ENCODE peak calls at places on chromosomes 13 and 19, in eight cellular contexts. One of them, this sample, is unnamed.

GRCh38 chr13:106468207-106468606 is 67.3 kb downstream of the EFNB2 start:
- DNase-seq in foreskin fibroblast: no peak
- DNase-seq in stimulated activated CD8-positive, alpha-beta memory T cell treated with anti-CD3 and anti-CD28 coated beads, Interleukin-7, amount 100 ng/mL, for 24 hours: no peak
- DNase-seq in activated CD4-positive, CD25-positive, alpha-beta regulatory T cell treated with anti-CD3 and anti-CD28 coated beads, Interleukin-2, amount 50 U/mL, for 16 hours: no peak
- DNase-seq in head of caudate nucleus: peak; percentile 56
- DNase-seq in MM.1S: no peak
- DNase-seq in left colon: no peak
- DNase-seq in CD8-positive, alpha-beta T cell: no peak
- DNase-seq in this sample: no peak

GRCh38 chr13:98216135-98216565 is 39.1 kb upstream of the RNF113B start:
- DNase-seq in CD8-positive, alpha-beta T cell: no peak
- DNase-seq in foreskin fibroblast: peak; percentile 92
- DNase-seq in left colon: no peak
- DNase-seq in head of caudate nucleus: peak; percentile 34
- DNase-seq in activated CD4-positive, CD25-positive, alpha-beta regulatory T cell treated with anti-CD3 and anti-CD28 coated beads, Interleukin-2, amount 50 U/mL, for 16 hours: no peak
- DNase-seq in MM.1S: no peak
- DNase-seq in stimulated activated CD8-positive, alpha-beta memory T cell treated with anti-CD3 and anti-CD28 coated beads, Interleukin-7, amount 100 ng/mL, for 24 hours: no peak
- DNase-seq in this sample: peak; percentile 83

GRCh38 chr19:11480927-11481776 is at the start of gene ELAVL3:
- DNase-seq in head of caudate nucleus: peak; percentile 82
- DNase-seq in left colon: no peak
- DNase-seq in stimulated activated CD8-positive, alpha-beta memory T cell treated with anti-CD3 and anti-CD28 coated beads, Interleukin-7, amount 100 ng/mL, for 24 hours: no peak
- DNase-seq in foreskin fibroblast: no peak
- DNase-seq in activated CD4-positive, CD25-positive, alpha-beta regulatory T cell treated with anti-CD3 and anti-CD28 coated beads, Interleukin-2, amount 50 U/mL, for 16 hours: no peak
- DNase-seq in CD8-positive, alpha-beta T cell: no peak
- DNase-seq in MM.1S: no peak
- DNase-seq in this sample: no peak

GRCh38 chr13:101919541-101920306 is 467.2 kb downstream of the ITGBL1 start:
- DNase-seq in left colon: no peak
- DNase-seq in head of caudate nucleus: no peak
- DNase-seq in CD8-positive, alpha-beta T cell: no peak
- DNase-seq in stimulated activated CD8-positive, alpha-beta memory T cell treated with anti-CD3 and anti-CD28 coated beads, Interleukin-7, amount 100 ng/mL, for 24 hours: no peak
- DNase-seq in MM.1S: no peak
- DNase-seq in activated CD4-positive, CD25-positive, alpha-beta regulatory T cell treated with anti-CD3 and anti-CD28 coated beads, Interleukin-2, amount 50 U/mL, for 16 hours: no peak
- DNase-seq in foreskin fibroblast: peak; percentile 66
- DNase-seq in this sample: no peak

GRCh38 chr13:30846844-30847243 is 59.2 kb upstream of the MEDAG start:
- DNase-seq in CD8-positive, alpha-beta T cell: no peak
- DNase-seq in left colon: no peak
- DNase-seq in activated CD4-positive, CD25-positive, alpha-beta regulatory T cell treated with anti-CD3 and anti-CD28 coated beads, Interleukin-2, amount 50 U/mL, for 16 hours: no peak
- DNase-seq in head of caudate nucleus: no peak
- DNase-seq in foreskin fibroblast: no peak
- DNase-seq in stimulated activated CD8-positive, alpha-beta memory T cell treated with anti-CD3 and anti-CD28 coated beads, Interleukin-7, amount 100 ng/mL, for 24 hours: no peak
- DNase-seq in MM.1S: no peak
- DNase-seq in this sample: no peak

GRCh38 chr19:40443930-40444180 is 280 bp downstream of the SERTAD3 start:
- DNase-seq in foreskin fibroblast: no peak
- DNase-seq in MM.1S: no peak
- DNase-seq in stimulated activated CD8-positive, alpha-beta memory T cell treated with anti-CD3 and anti-CD28 coated beads, Interleukin-7, amount 100 ng/mL, for 24 hours: no peak
- DNase-seq in head of caudate nucleus: no peak
- DNase-seq in CD8-positive, alpha-beta T cell: no peak
- DNase-seq in left colon: no peak
- DNase-seq in activated CD4-positive, CD25-positive, alpha-beta regulatory T cell treated with anti-CD3 and anti-CD28 coated beads, Interleukin-2, amount 50 U/mL, for 16 hours: no peak
- DNase-seq in this sample: no peak

GRCh38 chr13:92775631-92776030 is 451.0 kb upstream of the GPC6 start:
- DNase-seq in head of caudate nucleus: no peak
- DNase-seq in stimulated activated CD8-positive, alpha-beta memory T cell treated with anti-CD3 and anti-CD28 coated beads, Interleukin-7, amount 100 ng/mL, for 24 hours: no peak
- DNase-seq in activated CD4-positive, CD25-positive, alpha-beta regulatory T cell treated with anti-CD3 and anti-CD28 coated beads, Interleukin-2, amount 50 U/mL, for 16 hours: no peak
- DNase-seq in left colon: no peak
- DNase-seq in foreskin fibroblast: no peak
- DNase-seq in CD8-positive, alpha-beta T cell: no peak
- DNase-seq in MM.1S: no peak
- DNase-seq in this sample: no peak

GRCh38 chr19:47035495-47036232 is 12.8 kb downstream of the TMEM160 start:
- DNase-seq in foreskin fibroblast: peak; percentile 93
- DNase-seq in left colon: peak; percentile 91
- DNase-seq in activated CD4-positive, CD25-positive, alpha-beta regulatory T cell treated with anti-CD3 and anti-CD28 coated beads, Interleukin-2, amount 50 U/mL, for 16 hours: peak; percentile 90
- DNase-seq in MM.1S: peak; percentile 90
- DNase-seq in stimulated activated CD8-positive, alpha-beta memory T cell treated with anti-CD3 and anti-CD28 coated beads, Interleukin-7, amount 100 ng/mL, for 24 hours: peak; percentile 90
- DNase-seq in head of caudate nucleus: peak; percentile 88
- DNase-seq in CD8-positive, alpha-beta T cell: peak; percentile 96
- DNase-seq in this sample: peak; percentile 96

GRCh38 chr13:97627566-97627965 is 193.6 kb downstream of the RAP2A start:
- DNase-seq in activated CD4-positive, CD25-positive, alpha-beta regulatory T cell treated with anti-CD3 and anti-CD28 coated beads, Interleukin-2, amount 50 U/mL, for 16 hours: no peak
- DNase-seq in foreskin fibroblast: peak; percentile 88
- DNase-seq in head of caudate nucleus: no peak
- DNase-seq in stimulated activated CD8-positive, alpha-beta memory T cell treated with anti-CD3 and anti-CD28 coated beads, Interleukin-7, amount 100 ng/mL, for 24 hours: no peak
- DNase-seq in MM.1S: no peak
- DNase-seq in CD8-positive, alpha-beta T cell: no peak
- DNase-seq in left colon: peak; percentile 7
- DNase-seq in this sample: peak; percentile 15

GRCh38 chr13:50894042-50894441 is 15.5 kb upstream of the RNASEH2B start:
- DNase-seq in stimulated activated CD8-positive, alpha-beta memory T cell treated with anti-CD3 and anti-CD28 coated beads, Interleukin-7, amount 100 ng/mL, for 24 hours: no peak
- DNase-seq in activated CD4-positive, CD25-positive, alpha-beta regulatory T cell treated with anti-CD3 and anti-CD28 coated beads, Interleukin-2, amount 50 U/mL, for 16 hours: no peak
- DNase-seq in foreskin fibroblast: no peak
- DNase-seq in left colon: no peak
- DNase-seq in MM.1S: peak; percentile 17
- DNase-seq in head of caudate nucleus: no peak
- DNase-seq in CD8-positive, alpha-beta T cell: no peak
- DNase-seq in this sample: no peak

GRCh38 chr13:44354884-44355283 is 18.7 kb upstream of the SERP2 start:
- DNase-seq in MM.1S: no peak
- DNase-seq in foreskin fibroblast: no peak
- DNase-seq in left colon: no peak
- DNase-seq in CD8-positive, alpha-beta T cell: no peak
- DNase-seq in activated CD4-positive, CD25-positive, alpha-beta regulatory T cell treated with anti-CD3 and anti-CD28 coated beads, Interleukin-2, amount 50 U/mL, for 16 hours: no peak
- DNase-seq in head of caudate nucleus: no peak
- DNase-seq in stimulated activated CD8-positive, alpha-beta memory T cell treated with anti-CD3 and anti-CD28 coated beads, Interleukin-7, amount 100 ng/mL, for 24 hours: no peak
- DNase-seq in this sample: no peak

GRCh38 chr13:98026457-98026857 is 73.0 kb downstream of the IPO5 start:
- DNase-seq in CD8-positive, alpha-beta T cell: no peak
- DNase-seq in head of caudate nucleus: no peak
- DNase-seq in foreskin fibroblast: peak; percentile 49
- DNase-seq in MM.1S: no peak
- DNase-seq in left colon: no peak
- DNase-seq in activated CD4-positive, CD25-positive, alpha-beta regulatory T cell treated with anti-CD3 and anti-CD28 coated beads, Interleukin-2, amount 50 U/mL, for 16 hours: no peak
- DNase-seq in stimulated activated CD8-positive, alpha-beta memory T cell treated with anti-CD3 and anti-CD28 coated beads, Interleukin-7, amount 100 ng/mL, for 24 hours: no peak
- DNase-seq in this sample: no peak

GRCh38 chr13:29527511-29527910 is 68.0 kb downstream of the SLC7A1 start:
- DNase-seq in MM.1S: no peak
- DNase-seq in activated CD4-positive, CD25-positive, alpha-beta regulatory T cell treated with anti-CD3 and anti-CD28 coated beads, Interleukin-2, amount 50 U/mL, for 16 hours: no peak
- DNase-seq in head of caudate nucleus: no peak
- DNase-seq in foreskin fibroblast: no peak
- DNase-seq in stimulated activated CD8-positive, alpha-beta memory T cell treated with anti-CD3 and anti-CD28 coated beads, Interleukin-7, amount 100 ng/mL, for 24 hours: no peak
- DNase-seq in left colon: no peak
- DNase-seq in CD8-positive, alpha-beta T cell: no peak
- DNase-seq in this sample: no peak

GRCh38 chr13:80556291-80556690 is 215.4 kb upstream of the SPRY2 start:
- DNase-seq in CD8-positive, alpha-beta T cell: no peak
- DNase-seq in stimulated activated CD8-positive, alpha-beta memory T cell treated with anti-CD3 and anti-CD28 coated beads, Interleukin-7, amount 100 ng/mL, for 24 hours: no peak
- DNase-seq in foreskin fibroblast: peak; percentile 74
- DNase-seq in MM.1S: no peak
- DNase-seq in left colon: no peak
- DNase-seq in head of caudate nucleus: no peak
- DNase-seq in activated CD4-positive, CD25-positive, alpha-beta regulatory T cell treated with anti-CD3 and anti-CD28 coated beads, Interleukin-2, amount 50 U/mL, for 16 hours: no peak
- DNase-seq in this sample: no peak

GRCh38 chr13:36685912-36686311 is 12.1 kb downstream of the SERTM1 start:
- DNase-seq in left colon: no peak
- DNase-seq in foreskin fibroblast: peak; percentile 70
- DNase-seq in CD8-positive, alpha-beta T cell: no peak
- DNase-seq in head of caudate nucleus: no peak
- DNase-seq in stimulated activated CD8-positive, alpha-beta memory T cell treated with anti-CD3 and anti-CD28 coated beads, Interleukin-7, amount 100 ng/mL, for 24 hours: no peak
- DNase-seq in MM.1S: no peak
- DNase-seq in activated CD4-positive, CD25-positive, alpha-beta regulatory T cell treated with anti-CD3 and anti-CD28 coated beads, Interleukin-2, amount 50 U/mL, for 16 hours: no peak
- DNase-seq in this sample: no peak

GRCh38 chr19:42170052-42170451 is 37.8 kb upstream of the POU2F2 start:
- DNase-seq in stimulated activated CD8-positive, alpha-beta memory T cell treated with anti-CD3 and anti-CD28 coated beads, Interleukin-7, amount 100 ng/mL, for 24 hours: no peak
- DNase-seq in CD8-positive, alpha-beta T cell: no peak
- DNase-seq in head of caudate nucleus: no peak
- DNase-seq in MM.1S: no peak
- DNase-seq in foreskin fibroblast: no peak
- DNase-seq in activated CD4-positive, CD25-positive, alpha-beta regulatory T cell treated with anti-CD3 and anti-CD28 coated beads, Interleukin-2, amount 50 U/mL, for 16 hours: no peak
- DNase-seq in left colon: no peak
- DNase-seq in this sample: no peak

GRCh38 chr19:1098177-1099051 is 3.2 kb upstream of the POLR2E start:
- DNase-seq in head of caudate nucleus: no peak
- DNase-seq in foreskin fibroblast: peak; percentile 62
- DNase-seq in left colon: peak; percentile 32
- DNase-seq in stimulated activated CD8-positive, alpha-beta memory T cell treated with anti-CD3 and anti-CD28 coated beads, Interleukin-7, amount 100 ng/mL, for 24 hours: no peak
- DNase-seq in CD8-positive, alpha-beta T cell: no peak
- DNase-seq in MM.1S: no peak
- DNase-seq in activated CD4-positive, CD25-positive, alpha-beta regulatory T cell treated with anti-CD3 and anti-CD28 coated beads, Interleukin-2, amount 50 U/mL, for 16 hours: no peak
- DNase-seq in this sample: no peak

GRCh38 chr13:80338781-80339577 is 1.9 kb downstream of the SPRY2 start:
- DNase-seq in stimulated activated CD8-positive, alpha-beta memory T cell treated with anti-CD3 and anti-CD28 coated beads, Interleukin-7, amount 100 ng/mL, for 24 hours: no peak
- DNase-seq in CD8-positive, alpha-beta T cell: no peak
- DNase-seq in MM.1S: no peak
- DNase-seq in left colon: peak; percentile 73
- DNase-seq in activated CD4-positive, CD25-positive, alpha-beta regulatory T cell treated with anti-CD3 and anti-CD28 coated beads, Interleukin-2, amount 50 U/mL, for 16 hours: no peak
- DNase-seq in head of caudate nucleus: peak; percentile 75
- DNase-seq in foreskin fibroblast: peak; percentile 86
- DNase-seq in this sample: peak; percentile 62

GRCh38 chr19:30350995-30351394 is 21.2 kb upstream of the ZNF536 start:
- DNase-seq in stimulated activated CD8-positive, alpha-beta memory T cell treated with anti-CD3 and anti-CD28 coated beads, Interleukin-7, amount 100 ng/mL, for 24 hours: no peak
- DNase-seq in left colon: no peak
- DNase-seq in head of caudate nucleus: no peak
- DNase-seq in foreskin fibroblast: no peak
- DNase-seq in CD8-positive, alpha-beta T cell: no peak
- DNase-seq in activated CD4-positive, CD25-positive, alpha-beta regulatory T cell treated with anti-CD3 and anti-CD28 coated beads, Interleukin-2, amount 50 U/mL, for 16 hours: no peak
- DNase-seq in MM.1S: no peak
- DNase-seq in this sample: no peak

GRCh38 chr19:8335343-8336071 is 7.6 kb downstream of the KANK3 start:
- DNase-seq in foreskin fibroblast: no peak
- DNase-seq in left colon: peak; percentile 47
- DNase-seq in CD8-positive, alpha-beta T cell: no peak
- DNase-seq in MM.1S: no peak
- DNase-seq in stimulated activated CD8-positive, alpha-beta memory T cell treated with anti-CD3 and anti-CD28 coated beads, Interleukin-7, amount 100 ng/mL, for 24 hours: no peak
- DNase-seq in head of caudate nucleus: no peak
- DNase-seq in activated CD4-positive, CD25-positive, alpha-beta regulatory T cell treated with anti-CD3 and anti-CD28 coated beads, Interleukin-2, amount 50 U/mL, for 16 hours: no peak
- DNase-seq in this sample: no peak

GRCh38 chr19:15332311-15332996 is at the start of gene BRD4:
- DNase-seq in MM.1S: peak; percentile 68
- DNase-seq in head of caudate nucleus: peak; percentile 64
- DNase-seq in foreskin fibroblast: peak; percentile 84
- DNase-seq in activated CD4-positive, CD25-positive, alpha-beta regulatory T cell treated with anti-CD3 and anti-CD28 coated beads, Interleukin-2, amount 50 U/mL, for 16 hours: peak; percentile 47
- DNase-seq in left colon: peak; percentile 83
- DNase-seq in stimulated activated CD8-positive, alpha-beta memory T cell treated with anti-CD3 and anti-CD28 coated beads, Interleukin-7, amount 100 ng/mL, for 24 hours: peak; percentile 45
- DNase-seq in CD8-positive, alpha-beta T cell: peak; percentile 58
- DNase-seq in this sample: peak; percentile 66

GRCh38 chr13:80307401-80307987 is 33.4 kb downstream of the SPRY2 start:
- DNase-seq in CD8-positive, alpha-beta T cell: no peak
- DNase-seq in foreskin fibroblast: no peak
- DNase-seq in activated CD4-positive, CD25-positive, alpha-beta regulatory T cell treated with anti-CD3 and anti-CD28 coated beads, Interleukin-2, amount 50 U/mL, for 16 hours: no peak
- DNase-seq in MM.1S: no peak
- DNase-seq in head of caudate nucleus: no peak
- DNase-seq in stimulated activated CD8-positive, alpha-beta memory T cell treated with anti-CD3 and anti-CD28 coated beads, Interleukin-7, amount 100 ng/mL, for 24 hours: no peak
- DNase-seq in left colon: no peak
- DNase-seq in this sample: no peak

GRCh38 chr13:112772929-112773328 is 83.1 kb downstream of the ATP11A start:
- DNase-seq in foreskin fibroblast: no peak
- DNase-seq in activated CD4-positive, CD25-positive, alpha-beta regulatory T cell treated with anti-CD3 and anti-CD28 coated beads, Interleukin-2, amount 50 U/mL, for 16 hours: no peak
- DNase-seq in CD8-positive, alpha-beta T cell: no peak
- DNase-seq in left colon: peak; percentile 23
- DNase-seq in stimulated activated CD8-positive, alpha-beta memory T cell treated with anti-CD3 and anti-CD28 coated beads, Interleukin-7, amount 100 ng/mL, for 24 hours: no peak
- DNase-seq in MM.1S: no peak
- DNase-seq in head of caudate nucleus: no peak
- DNase-seq in this sample: no peak

GRCh38 chr19:46579286-46579944 is 21.7 kb upstream of the CALM3 start:
- DNase-seq in activated CD4-positive, CD25-positive, alpha-beta regulatory T cell treated with anti-CD3 and anti-CD28 coated beads, Interleukin-2, amount 50 U/mL, for 16 hours: no peak
- DNase-seq in CD8-positive, alpha-beta T cell: peak; percentile 14
- DNase-seq in foreskin fibroblast: no peak
- DNase-seq in stimulated activated CD8-positive, alpha-beta memory T cell treated with anti-CD3 and anti-CD28 coated beads, Interleukin-7, amount 100 ng/mL, for 24 hours: no peak
- DNase-seq in head of caudate nucleus: no peak
- DNase-seq in left colon: no peak
- DNase-seq in MM.1S: no peak
- DNase-seq in this sample: no peak

GRCh38 chr13:98445340-98446233 is 131.3 kb downstream of the STK24 start:
- DNase-seq in stimulated activated CD8-positive, alpha-beta memory T cell treated with anti-CD3 and anti-CD28 coated beads, Interleukin-7, amount 100 ng/mL, for 24 hours: peak; percentile 59
- DNase-seq in left colon: peak; percentile 83
- DNase-seq in head of caudate nucleus: peak; percentile 57
- DNase-seq in foreskin fibroblast: peak; percentile 84
- DNase-seq in MM.1S: peak; percentile 49
- DNase-seq in activated CD4-positive, CD25-positive, alpha-beta regulatory T cell treated with anti-CD3 and anti-CD28 coated beads, Interleukin-2, amount 50 U/mL, for 16 hours: peak; percentile 53
- DNase-seq in CD8-positive, alpha-beta T cell: peak; percentile 62
- DNase-seq in this sample: peak; percentile 76

GRCh38 chr19:10550336-10550735 is 6.6 kb downstream of the ATG4D start:
- DNase-seq in left colon: no peak
- DNase-seq in foreskin fibroblast: no peak
- DNase-seq in CD8-positive, alpha-beta T cell: no peak
- DNase-seq in stimulated activated CD8-positive, alpha-beta memory T cell treated with anti-CD3 and anti-CD28 coated beads, Interleukin-7, amount 100 ng/mL, for 24 hours: no peak
- DNase-seq in head of caudate nucleus: no peak
- DNase-seq in MM.1S: no peak
- DNase-seq in activated CD4-positive, CD25-positive, alpha-beta regulatory T cell treated with anti-CD3 and anti-CD28 coated beads, Interleukin-2, amount 50 U/mL, for 16 hours: no peak
- DNase-seq in this sample: no peak

GRCh38 chr19:18961767-18962423 is 20.9 kb upstream of the HOMER3 start:
- DNase-seq in MM.1S: no peak
- DNase-seq in CD8-positive, alpha-beta T cell: no peak
- DNase-seq in left colon: no peak
- DNase-seq in foreskin fibroblast: no peak
- DNase-seq in head of caudate nucleus: no peak
- DNase-seq in stimulated activated CD8-positive, alpha-beta memory T cell treated with anti-CD3 and anti-CD28 coated beads, Interleukin-7, amount 100 ng/mL, for 24 hours: no peak
- DNase-seq in activated CD4-positive, CD25-positive, alpha-beta regulatory T cell treated with anti-CD3 and anti-CD28 coated beads, Interleukin-2, amount 50 U/mL, for 16 hours: no peak
- DNase-seq in this sample: no peak

GRCh38 chr19:23116802-23117571 is at the start of gene ZNF730:
- DNase-seq in left colon: peak; percentile 83
- DNase-seq in foreskin fibroblast: peak; percentile 88
- DNase-seq in activated CD4-positive, CD25-positive, alpha-beta regulatory T cell treated with anti-CD3 and anti-CD28 coated beads, Interleukin-2, amount 50 U/mL, for 16 hours: no peak
- DNase-seq in stimulated activated CD8-positive, alpha-beta memory T cell treated with anti-CD3 and anti-CD28 coated beads, Interleukin-7, amount 100 ng/mL, for 24 hours: peak; percentile 24
- DNase-seq in CD8-positive, alpha-beta T cell: peak; percentile 5
- DNase-seq in MM.1S: peak; percentile 42
- DNase-seq in head of caudate nucleus: peak; percentile 74
- DNase-seq in this sample: no peak

GRCh38 chr19:13109361-13110098 is 6.9 kb upstream of the LYL1 start:
- DNase-seq in MM.1S: no peak
- DNase-seq in stimulated activated CD8-positive, alpha-beta memory T cell treated with anti-CD3 and anti-CD28 coated beads, Interleukin-7, amount 100 ng/mL, for 24 hours: no peak
- DNase-seq in head of caudate nucleus: no peak
- DNase-seq in left colon: no peak
- DNase-seq in foreskin fibroblast: no peak
- DNase-seq in CD8-positive, alpha-beta T cell: no peak
- DNase-seq in activated CD4-positive, CD25-positive, alpha-beta regulatory T cell treated with anti-CD3 and anti-CD28 coated beads, Interleukin-2, amount 50 U/mL, for 16 hours: no peak
- DNase-seq in this sample: no peak

GRCh38 chr19:13017306-13018036 is 22.2 kb downstream of the NFIX start:
- DNase-seq in CD8-positive, alpha-beta T cell: no peak
- DNase-seq in MM.1S: no peak
- DNase-seq in activated CD4-positive, CD25-positive, alpha-beta regulatory T cell treated with anti-CD3 and anti-CD28 coated beads, Interleukin-2, amount 50 U/mL, for 16 hours: no peak
- DNase-seq in stimulated activated CD8-positive, alpha-beta memory T cell treated with anti-CD3 and anti-CD28 coated beads, Interleukin-7, amount 100 ng/mL, for 24 hours: no peak
- DNase-seq in foreskin fibroblast: no peak
- DNase-seq in left colon: no peak
- DNase-seq in head of caudate nucleus: no peak
- DNase-seq in this sample: peak; percentile 5

GRCh38 chr13:68439821-68440220 is 1209.7 kb upstream of the PCDH9 start:
- DNase-seq in foreskin fibroblast: peak; percentile 2
- DNase-seq in left colon: no peak
- DNase-seq in activated CD4-positive, CD25-positive, alpha-beta regulatory T cell treated with anti-CD3 and anti-CD28 coated beads, Interleukin-2, amount 50 U/mL, for 16 hours: no peak
- DNase-seq in MM.1S: no peak
- DNase-seq in stimulated activated CD8-positive, alpha-beta memory T cell treated with anti-CD3 and anti-CD28 coated beads, Interleukin-7, amount 100 ng/mL, for 24 hours: no peak
- DNase-seq in CD8-positive, alpha-beta T cell: no peak
- DNase-seq in head of caudate nucleus: no peak
- DNase-seq in this sample: no peak

GRCh38 chr13:40993987-40994386 is 25.1 kb downstream of the ELF1 start:
- DNase-seq in stimulated activated CD8-positive, alpha-beta memory T cell treated with anti-CD3 and anti-CD28 coated beads, Interleukin-7, amount 100 ng/mL, for 24 hours: no peak
- DNase-seq in head of caudate nucleus: no peak
- DNase-seq in MM.1S: no peak
- DNase-seq in activated CD4-positive, CD25-positive, alpha-beta regulatory T cell treated with anti-CD3 and anti-CD28 coated beads, Interleukin-2, amount 50 U/mL, for 16 hours: no peak
- DNase-seq in foreskin fibroblast: no peak
- DNase-seq in left colon: no peak
- DNase-seq in CD8-positive, alpha-beta T cell: no peak
- DNase-seq in this sample: peak; percentile 74

GRCh38 chr19:5534787-5535586 is 32.8 kb downstream of the TINCR start:
- DNase-seq in left colon: no peak
- DNase-seq in CD8-positive, alpha-beta T cell: no peak
- DNase-seq in stimulated activated CD8-positive, alpha-beta memory T cell treated with anti-CD3 and anti-CD28 coated beads, Interleukin-7, amount 100 ng/mL, for 24 hours: no peak
- DNase-seq in foreskin fibroblast: peak; percentile 26
- DNase-seq in head of caudate nucleus: no peak
- DNase-seq in MM.1S: no peak
- DNase-seq in activated CD4-positive, CD25-positive, alpha-beta regulatory T cell treated with anti-CD3 and anti-CD28 coated beads, Interleukin-2, amount 50 U/mL, for 16 hours: no peak
- DNase-seq in this sample: no peak

GRCh38 chr19:6198896-6199239 is 63.4 kb downstream of the ACSBG2 start:
- DNase-seq in stimulated activated CD8-positive, alpha-beta memory T cell treated with anti-CD3 and anti-CD28 coated beads, Interleukin-7, amount 100 ng/mL, for 24 hours: no peak
- DNase-seq in head of caudate nucleus: no peak
- DNase-seq in foreskin fibroblast: no peak
- DNase-seq in MM.1S: no peak
- DNase-seq in left colon: no peak
- DNase-seq in CD8-positive, alpha-beta T cell: no peak
- DNase-seq in activated CD4-positive, CD25-positive, alpha-beta regulatory T cell treated with anti-CD3 and anti-CD28 coated beads, Interleukin-2, amount 50 U/mL, for 16 hours: no peak
- DNase-seq in this sample: no peak